ENCODE peak calls at places on chromosomes 13 and 19, in six cellular contexts. Z is heart right ventricle, Y is NCI-H1930, X is EL, M is ELF-1, G is NCI-H345. D is an unnamed sample.

GRCh38 chr13:76928456-76928855 is 19.9 kb upstream of the ACOD1 start:
- DNase-seq in Z (no peak), Y (no peak), X (no peak), M (no peak), G (no peak), D (no peak)

GRCh38 chr19:16002380-16002779 is 53.6 kb downstream of the OR10H4 start:
- DNase-seq in Z (no peak), Y (no peak), X (no peak), M (no peak), G (no peak), D (no peak)

GRCh38 chr13:33678906-33679657 is 138.9 kb upstream of the RFC3 start:
- DNase-seq in Z (peak), Y (no peak), X (no peak), M (peak), G (no peak), D (no peak)

GRCh38 chr19:27777242-27777641 is 1435.7 kb downstream of the UQCRFS1 start:
- DNase-seq in Z (no peak), Y (no peak), X (no peak), M (no peak), G (no peak), D (no peak)

GRCh38 chr19:45211751-45212381 is 33.3 kb downstream of the BLOC1S3 start:
- DNase-seq in Z (peak), Y (no peak), X (no peak), M (no peak), G (no peak), D (no peak)

GRCh38 chr19:50432221-50432626 is 468 bp upstream of the MYBPC2 start:
- DNase-seq in Z (no peak), Y (no peak), X (no peak), M (peak), G (no peak), D (no peak)

GRCh38 chr13:27607125-27607524 is 13.2 kb downstream of the LNX2 start:
- DNase-seq in Z (no peak), Y (no peak), X (peak), M (no peak), G (no peak), D (no peak)

GRCh38 chr19:10835754-10836477 is at the start of gene TMED1:
- DNase-seq in Z (peak), Y (peak), X (peak), M (peak), G (peak), D (peak)

GRCh38 chr19:55289117-55289796 is 5.5 kb downstream of the BRSK1 start:
- DNase-seq in Z (no peak), Y (no peak), X (no peak), M (peak), G (no peak), D (no peak)